ENCODE peak calls at places on chromosomes 1 and 21, in nine cellular contexts. T, J, H, U, Y, O, Z, V and B are unnamed samples.

GRCh38 chr1:46166521-46167462 is 8.1 kb upstream of the TSPAN1 start:
- DNase-seq in T (no peak), J (no peak), H (no peak), U (no peak), Y (peak), O (peak), Z (no peak), V (no peak), B (no peak)

GRCh38 chr21:45910548-45911221 is 70.9 kb upstream of the COL6A1 start:
- DNase-seq in T (no peak), J (no peak), H (no peak), U (no peak), Y (no peak), O (no peak), Z (no peak), V (no peak), B (no peak)

GRCh38 chr1:155648207-155649147 is 38.5 kb downstream of the MSTO1 start:
- DNase-seq in T (peak), J (peak), H (peak), U (peak), Y (no peak), O (no peak), Z (peak), V (peak), B (peak)

GRCh38 chr1:32338637-32339145 is 2.7 kb upstream of the MARCKSL1 start:
- DNase-seq in T (no peak), J (no peak), H (no peak), U (no peak), Y (no peak), O (no peak), Z (no peak), V (no peak), B (no peak)

GRCh38 chr1:4171480-4172450 is 271.7 kb upstream of the C1orf174 start:
- DNase-seq in T (no peak), J (no peak), H (no peak), U (no peak), Y (peak), O (peak), Z (no peak), V (no peak), B (no peak)

GRCh38 chr1:158496379-158496778 is 24.4 kb downstream of the OR10R2 start:
- DNase-seq in T (no peak), J (peak), H (no peak), U (peak), Y (no peak), O (no peak), Z (no peak), V (no peak), B (peak)

GRCh38 chr1:222161676-222162075 is 386.2 kb downstream of the HHIPL2 start:
- DNase-seq in T (no peak), J (peak), H (no peak), U (no peak), Y (no peak), O (no peak), Z (peak), V (no peak), B (no peak)

GRCh38 chr1:169933999-169934725 is 40.5 kb upstream of the SCYL3 start:
- DNase-seq in T (peak), J (peak), H (no peak), U (no peak), Y (no peak), O (no peak), Z (peak), V (no peak), B (peak)

GRCh38 chr1:215475719-215476525 is 91.2 kb upstream of the KCTD3 start:
- DNase-seq in T (no peak), J (peak), H (no peak), U (no peak), Y (no peak), O (no peak), Z (peak), V (peak), B (peak)

GRCh38 chr1:247456024-247456423 is 1.9 kb downstream of the OR2B11 start:
- DNase-seq in T (no peak), J (no peak), H (no peak), U (no peak), Y (no peak), O (no peak), Z (no peak), V (no peak), B (no peak)

GRCh38 chr21:37658121-37658993 is 257.9 kb downstream of the KCNJ6 start:
- DNase-seq in T (no peak), J (peak), H (no peak), U (no peak), Y (no peak), O (no peak), Z (peak), V (no peak), B (peak)

GRCh38 chr1:149925751-149926150 is 1.9 kb downstream of the SF3B4 start:
- DNase-seq in T (no peak), J (no peak), H (no peak), U (no peak), Y (no peak), O (no peak), Z (no peak), V (no peak), B (no peak)

GRCh38 chr1:24925082-24925779 is 4.8 kb downstream of the RUNX3 start:
- DNase-seq in T (no peak), J (no peak), H (no peak), U (no peak), Y (peak), O (no peak), Z (no peak), V (no peak), B (no peak)

GRCh38 chr1:41783189-41783639 is 135.5 kb downstream of the HIVEP3 start:
- DNase-seq in T (no peak), J (peak), H (no peak), U (no peak), Y (peak), O (no peak), Z (peak), V (peak), B (peak)